ENCODE peak calls at places on chromosome 19, in eight cellular contexts. One of them, this sample, is unnamed.

GRCh38 chr19:44684892-44685847 is 13.8 kb upstream of the CEACAM16 start:
- DNase-seq in T-helper 2 cell: no peak
- DNase-seq in GDM1: no peak
- DNase-seq in EL: peak; percentile 92
- DNase-seq in lower leg skin: no peak
- DNase-seq in left lobe of liver: no peak
- DNase-seq in CD4-positive, alpha-beta T cell: no peak
- DNase-seq in GM12865: peak; percentile 27
- DNase-seq in this sample: no peak

GRCh38 chr19:33860691-33861090 is 64.0 kb downstream of the KCTD15 start:
- DNase-seq in EL: no peak
- DNase-seq in GDM1: no peak
- DNase-seq in left lobe of liver: no peak
- DNase-seq in T-helper 2 cell: no peak
- DNase-seq in GM12865: no peak
- DNase-seq in lower leg skin: peak; percentile 54
- DNase-seq in CD4-positive, alpha-beta T cell: no peak
- DNase-seq in this sample: no peak

GRCh38 chr19:980133-980998 is 3.8 kb upstream of the WDR18 start:
- DNase-seq in lower leg skin: no peak
- DNase-seq in EL: peak; percentile 34
- DNase-seq in GDM1: no peak
- DNase-seq in GM12865: no peak
- DNase-seq in left lobe of liver: peak; percentile 77
- DNase-seq in T-helper 2 cell: no peak
- DNase-seq in CD4-positive, alpha-beta T cell: no peak
- DNase-seq in this sample: no peak

GRCh38 chr19:1608414-1609391 is 3.4 kb upstream of the UQCR11 start:
- DNase-seq in GM12865: no peak
- DNase-seq in EL: peak; percentile 39
- DNase-seq in T-helper 2 cell: peak; percentile 49
- DNase-seq in left lobe of liver: no peak
- DNase-seq in CD4-positive, alpha-beta T cell: peak; percentile 27
- DNase-seq in GDM1: peak; percentile 22
- DNase-seq in lower leg skin: no peak
- DNase-seq in this sample: peak; percentile 39

GRCh38 chr19:52993342-52994178 is 20.2 kb upstream of the ERVV-1 start:
- DNase-seq in lower leg skin: peak; percentile 95
- DNase-seq in EL: peak; percentile 88
- DNase-seq in GM12865: peak; percentile 40
- DNase-seq in CD4-positive, alpha-beta T cell: peak; percentile 76
- DNase-seq in T-helper 2 cell: peak; percentile 71
- DNase-seq in left lobe of liver: peak; percentile 52
- DNase-seq in GDM1: peak; percentile 57
- DNase-seq in this sample: peak; percentile 85

GRCh38 chr19:50512112-50512998 is 1.4 kb downstream of the ASPDH start:
- DNase-seq in left lobe of liver: peak; percentile 54
- DNase-seq in GDM1: no peak
- DNase-seq in lower leg skin: no peak
- DNase-seq in GM12865: no peak
- DNase-seq in T-helper 2 cell: no peak
- DNase-seq in CD4-positive, alpha-beta T cell: no peak
- DNase-seq in EL: no peak
- DNase-seq in this sample: no peak

GRCh38 chr19:14580623-14581237 is 2.2 kb upstream of the CLEC17A start:
- DNase-seq in GDM1: no peak
- DNase-seq in left lobe of liver: no peak
- DNase-seq in GM12865: peak; percentile 73
- DNase-seq in EL: no peak
- DNase-seq in lower leg skin: no peak
- DNase-seq in T-helper 2 cell: peak; percentile 27
- DNase-seq in CD4-positive, alpha-beta T cell: no peak
- DNase-seq in this sample: no peak

GRCh38 chr19:18701250-18701608 is 17.7 kb downstream of the CRTC1 start:
- DNase-seq in lower leg skin: no peak
- DNase-seq in CD4-positive, alpha-beta T cell: no peak
- DNase-seq in T-helper 2 cell: no peak
- DNase-seq in left lobe of liver: no peak
- DNase-seq in EL: no peak
- DNase-seq in GM12865: peak; percentile 28
- DNase-seq in GDM1: no peak
- DNase-seq in this sample: no peak

GRCh38 chr19:17107546-17108452 is 32.2 kb downstream of the MYO9B start:
- DNase-seq in GDM1: no peak
- DNase-seq in left lobe of liver: no peak
- DNase-seq in CD4-positive, alpha-beta T cell: no peak
- DNase-seq in GM12865: peak; percentile 59
- DNase-seq in EL: peak; percentile 99
- DNase-seq in T-helper 2 cell: no peak
- DNase-seq in lower leg skin: peak; percentile 98
- DNase-seq in this sample: no peak

GRCh38 chr19:14544977-14545715 is 15.8 kb downstream of the TECR start:
- DNase-seq in T-helper 2 cell: no peak
- DNase-seq in CD4-positive, alpha-beta T cell: no peak
- DNase-seq in lower leg skin: no peak
- DNase-seq in GDM1: no peak
- DNase-seq in left lobe of liver: peak; percentile 93
- DNase-seq in GM12865: no peak
- DNase-seq in EL: no peak
- DNase-seq in this sample: no peak

GRCh38 chr19:58558066-58558622 is at the start of gene UBE2M:
- DNase-seq in left lobe of liver: peak; percentile 72
- DNase-seq in GM12865: no peak
- DNase-seq in T-helper 2 cell: peak; percentile 81
- DNase-seq in lower leg skin: peak; percentile 94
- DNase-seq in EL: peak; percentile 48
- DNase-seq in CD4-positive, alpha-beta T cell: peak; percentile 54
- DNase-seq in GDM1: no peak
- DNase-seq in this sample: peak; percentile 48

GRCh38 chr19:45508931-45509691 is 1.8 kb downstream of the VASP start:
- DNase-seq in GM12865: peak; percentile 93
- DNase-seq in lower leg skin: peak; percentile 95
- DNase-seq in T-helper 2 cell: peak; percentile 55
- DNase-seq in GDM1: peak; percentile 73
- DNase-seq in EL: peak; percentile 84
- DNase-seq in left lobe of liver: peak; percentile 73
- DNase-seq in CD4-positive, alpha-beta T cell: no peak
- DNase-seq in this sample: no peak

GRCh38 chr19:1012334-1012733 is 8.6 kb downstream of the TMEM259 start:
- DNase-seq in lower leg skin: no peak
- DNase-seq in GM12865: no peak
- DNase-seq in GDM1: no peak
- DNase-seq in EL: no peak
- DNase-seq in left lobe of liver: no peak
- DNase-seq in T-helper 2 cell: no peak
- DNase-seq in CD4-positive, alpha-beta T cell: no peak
- DNase-seq in this sample: no peak

This sample was measured in naive thymus-derived CD8-positive, alpha-beta T cell.